ENCODE peak calls at places on chromosomes 16 and 17, in nine cellular contexts. E is heart right ventricle, R is thoracic aorta, D is BJ, X is vagina, K is tibial nerve, S is GM12865, Y is AG04450, T is upper lobe of right lung. G is an unnamed sample.

GRCh38 chr16:82197540-82198240 is 27.7 kb upstream of the MPHOSPH6 start:
- DNase-seq in E (no peak), R (no peak), D (no peak), X (no peak), K (no peak), S (no peak), Y (no peak), T (no peak), G (peak; percentile 67)

GRCh38 chr17:72600934-72601333 is 480.1 kb downstream of the SOX9 start:
- DNase-seq in E (no peak), R (no peak), D (no peak), X (no peak), K (no peak), S (no peak), Y (no peak), T (no peak), G (peak; percentile 86)

GRCh38 chr17:66492500-66493123 is 190.2 kb downstream of the PRKCA start:
- DNase-seq in E (no peak), R (no peak), D (no peak), X (no peak), K (no peak), S (no peak), Y (no peak), T (no peak), G (peak; percentile 47)

GRCh38 chr16:48188449-48189102 is 32.8 kb upstream of the ABCC12 start:
- DNase-seq in E (no peak), R (no peak), D (no peak), X (no peak), K (no peak), S (peak; percentile 81), Y (no peak), T (no peak), G (peak; percentile 15)

GRCh38 chr16:29736112-29736511 is 9.7 kb downstream of the C16orf54 start:
- DNase-seq in E (no peak), R (no peak), D (no peak), X (no peak), K (no peak), S (no peak), Y (no peak), T (peak; percentile 18), G (no peak)

GRCh38 chr16:2968368-2968737 is 795 bp upstream of the PAQR4 start:
- DNase-seq in E (no peak), R (no peak), D (no peak), X (no peak), K (no peak), S (peak; percentile 71), Y (no peak), T (no peak), G (no peak)

GRCh38 chr17:5747964-5748363 is 163.7 kb upstream of the NLRP1 start:
- DNase-seq in E (no peak), R (no peak), D (no peak), X (no peak), K (no peak), S (no peak), Y (no peak), T (no peak), G (no peak)

GRCh38 chr17:64572682-64573154 is 65.9 kb downstream of the CEP95 start:
- DNase-seq in E (no peak), R (no peak), D (peak; percentile 86), X (no peak), K (no peak), S (no peak), Y (no peak), T (no peak), G (peak; percentile 81)

GRCh38 chr17:43526886-43527648 is 19.1 kb downstream of the ETV4 start:
- DNase-seq in E (no peak), R (no peak), D (no peak), X (no peak), K (no peak), S (no peak), Y (no peak), T (peak; percentile 49), G (no peak)

GRCh38 chr16:66599726-66600125 is 4.8 kb upstream of the CMTM3 start:
- DNase-seq in E (no peak), R (no peak), D (no peak), X (no peak), K (no peak), S (no peak), Y (no peak), T (no peak), G (no peak)

DNA sequence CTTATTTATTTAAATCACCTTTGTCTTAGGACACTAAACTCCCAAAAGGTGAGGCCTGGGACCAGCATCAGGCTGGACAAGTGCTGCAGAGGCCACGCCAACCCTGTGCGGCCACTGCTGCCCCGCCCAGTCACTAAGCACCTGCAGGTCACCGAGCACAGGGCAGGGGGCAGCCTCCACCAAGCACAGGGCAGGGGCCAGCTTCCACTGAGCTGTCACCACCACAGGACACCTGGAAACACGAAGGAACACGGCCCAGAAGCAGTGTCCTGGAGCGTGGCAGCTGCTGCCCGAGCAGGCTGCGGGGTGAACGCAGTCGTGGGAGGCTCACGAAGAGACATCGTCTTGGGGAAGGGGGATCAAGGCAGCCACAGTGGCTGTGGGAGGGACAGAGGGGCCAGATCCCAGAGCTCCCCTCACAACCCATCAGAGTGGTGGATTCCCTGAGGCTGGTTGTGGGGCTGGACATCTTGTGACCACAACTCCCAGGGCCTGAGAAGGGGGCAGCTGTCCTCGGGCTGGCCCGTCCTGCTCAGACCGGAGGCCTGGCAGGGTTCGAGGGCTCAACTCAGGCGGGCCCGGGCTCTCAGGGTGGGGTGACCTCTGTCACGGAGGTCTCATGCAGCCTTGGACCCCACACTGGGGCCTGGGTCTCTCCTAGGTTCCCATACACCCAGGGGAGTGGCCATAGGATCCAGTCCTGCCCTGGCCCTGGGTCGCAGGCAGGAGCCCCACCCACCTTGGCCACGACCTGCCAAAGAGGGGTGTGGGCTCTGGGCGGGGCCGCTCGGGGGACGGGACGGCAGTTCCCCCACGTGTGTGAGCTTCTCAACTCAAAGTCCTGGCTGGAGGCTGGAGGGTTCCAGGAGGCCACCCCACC is 18.7 kb downstream of the RAB40B start:
- DNase-seq in E (no peak), R (no peak), D (no peak), X (no peak), K (no peak), S (no peak), Y (no peak), T (no peak), G (no peak)
- TF ChIP-seq CTCF in E (no peak), R (no peak), D (no peak), X (no peak), K (no peak), S (no peak), Y (no peak), T (no peak), G (no peak)

GRCh38 chr16:51154271-51155171 is 3.5 kb upstream of the SALL1 start:
- DNase-seq in E (no peak), R (no peak), D (no peak), X (no peak), K (no peak), S (no peak), Y (no peak), T (no peak), G (no peak)
- H3K4me3 ChIP-seq in E (peak overlapping the region; percentile 29), R (peak overlapping the region; percentile 42), D (peak overlapping the region; percentile 92), X (peak overlapping the region; percentile 67), K (no peak overlapping the region), S (no peak overlapping the region), Y (peak overlapping the region; percentile 51), T (peak overlapping the region; percentile 35), G (no peak overlapping the region)

GRCh38 chr16:57276596-57276995 is 7.9 kb downstream of the PLLP start:
- DNase-seq in E (no peak), R (no peak), D (no peak), X (no peak), K (no peak), S (no peak), Y (no peak), T (no peak), G (peak; percentile 39)

GRCh38 chr16:57279780-57280638 is 4.5 kb downstream of the PLLP start:
- DNase-seq in E (no peak), R (no peak), D (no peak), X (no peak), K (no peak), S (no peak), Y (no peak), T (no peak), G (no peak)

GRCh38 chr16:57277586-57277985 is 6.9 kb downstream of the PLLP start:
- DNase-seq in E (no peak), R (no peak), D (peak; percentile 41), X (no peak), K (no peak), S (peak; percentile 46), Y (no peak), T (no peak), G (peak; percentile 46)

GRCh38 chr16:57281791-57282190 is 2.7 kb downstream of the PLLP start:
- DNase-seq in E (no peak), R (no peak), D (no peak), X (no peak), K (no peak), S (no peak), Y (no peak), T (no peak), G (no peak)

DNA sequence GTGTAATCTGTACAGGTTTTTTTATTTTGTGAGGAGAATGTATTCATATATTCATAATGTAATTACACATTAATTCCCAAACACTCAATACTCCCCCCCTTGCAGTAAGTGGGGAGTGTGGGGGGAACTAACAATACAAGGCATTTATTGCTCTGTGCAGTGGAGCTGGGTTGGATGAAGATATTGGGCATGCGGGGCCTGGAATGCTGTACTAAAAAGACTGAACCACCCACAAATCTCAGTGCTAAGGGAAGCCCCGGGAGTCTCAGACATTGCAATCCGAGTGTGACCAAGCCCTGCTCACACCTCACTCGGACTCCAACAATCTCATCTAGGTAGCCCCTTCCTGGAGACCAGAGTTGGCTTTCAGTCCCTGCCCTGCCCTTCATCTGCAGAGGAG is 6.0 kb downstream of the PLLP start:
- DNase-seq in E (no peak), R (no peak), D (no peak), X (no peak), K (no peak), S (no peak), Y (no peak), T (no peak), G (no peak)
- TF ChIP-seq CTCF in E (no peak), R (no peak), D (no peak), X (no peak), K (no peak), S (no peak), Y (no peak), T (no peak), G (no peak)

GRCh38 chr16:85124636-85125346 is 12.5 kb upstream of the CIBAR2 start:
- DNase-seq in E (no peak), R (no peak), D (no peak), X (no peak), K (no peak), S (no peak), Y (no peak), T (no peak), G (peak; percentile 37)

GRCh38 chr16:85125570-85126382 is 13.5 kb upstream of the CIBAR2 start:
- DNase-seq in E (peak; percentile 60), R (no peak), D (no peak), X (no peak), K (no peak), S (no peak), Y (no peak), T (no peak), G (no peak)

GRCh38 chr16:85128079-85128837 is 16.0 kb upstream of the CIBAR2 start:
- DNase-seq in E (no peak), R (no peak), D (no peak), X (no peak), K (no peak), S (no peak), Y (no peak), T (no peak), G (no peak)

GRCh38 chr16:85126383-85126730 is 14.1 kb upstream of the CIBAR2 start:
- DNase-seq in E (no peak), R (no peak), D (no peak), X (no peak), K (no peak), S (no peak), Y (no peak), T (no peak), G (no peak)

GRCh38 chr16:85126731-85127662 is 14.7 kb upstream of the CIBAR2 start:
- DNase-seq in E (no peak), R (no peak), D (no peak), X (no peak), K (no peak), S (no peak), Y (peak; percentile 81), T (no peak), G (peak; percentile 93)
- H3K4me3 ChIP-seq in E (no peak overlapping the region), R (peak overlapping the region; percentile 44), D (no peak overlapping the region), X (no peak overlapping the region), K (no peak overlapping the region), S (no peak overlapping the region), Y (peak overlapping the region; percentile 10), T (no peak overlapping the region), G (no peak overlapping the region)

G was measured in cardiac fibroblast.